ENCODE peak calls at places on chromosomes 7 and 10, in ten cellular contexts. R is ELF-1; D is AG04450; K is NCI-H1048; F is activated CD8-positive, alpha-beta T cell treated with anti-CD3 and anti-CD28 coated beads for 36 hours; P is stimulated activated CD4-positive, alpha-beta T cell treated with anti-CD3 and anti-CD28 coated beads, Interleukin-4, amount 100 ng/mL, for 4 hours; S is GDM1; N is cardiac muscle cell; V is WTC11; H is stimulated activated naive CD4-positive, alpha-beta T cell. J is an unnamed sample.

GRCh38 chr10:86287966-86288579 is 78.5 kb downstream of the GRID1 start:
- DNase-seq in R (no peak), D (no peak), K (no peak), F (no peak), P (no peak), S (no peak), N (no peak), V (no peak), H (no peak), J (peak)

GRCh38 chr10:81978238-81978637 is 103.2 kb downstream of the NRG3 start:
- DNase-seq in R (peak), D (no peak), K (no peak), F (no peak), P (no peak), S (no peak), N (peak), V (no peak), H (no peak), J (peak)

GRCh38 chr7:142391191-142391992 is 133.5 kb upstream of the PRSS58 start:
- DNase-seq in R (peak), D (no peak), K (no peak), F (peak), P (peak), S (peak), N (peak), V (peak), H (peak), J (peak)

GRCh38 chr10:93079663-93080349 is 6.1 kb downstream of the CYP26A1 start:
- DNase-seq in R (no peak), D (no peak), K (no peak), F (no peak), P (no peak), S (no peak), N (no peak), V (no peak), H (no peak), J (no peak)

GRCh38 chr10:59346321-59346720 is 16.0 kb downstream of the FAM13C start:
- DNase-seq in R (no peak), D (no peak), K (no peak), F (no peak), P (no peak), S (no peak), N (peak), V (no peak), H (no peak), J (no peak)

GRCh38 chr7:45601816-45602540 is 27.8 kb downstream of the ADCY1 start:
- DNase-seq in R (no peak), D (no peak), K (no peak), F (no peak), P (no peak), S (no peak), N (no peak), V (no peak), H (no peak), J (no peak)

GRCh38 chr7:140055833-140056232 is 6.9 kb downstream of the PARP12 start:
- DNase-seq in R (no peak), D (no peak), K (no peak), F (no peak), P (no peak), S (no peak), N (no peak), V (no peak), H (no peak), J (no peak)

GRCh38 chr10:74585231-74586087 is 240.9 kb upstream of the KAT6B start:
- DNase-seq in R (peak), D (no peak), K (no peak), F (peak), P (peak), S (no peak), N (peak), V (no peak), H (peak), J (no peak)

GRCh38 chr7:43501881-43502280 is 81.0 kb upstream of the STK17A start:
- DNase-seq in R (no peak), D (no peak), K (no peak), F (no peak), P (no peak), S (no peak), N (peak), V (no peak), H (no peak), J (no peak)

GRCh38 chr7:141742229-141742628 is 4.1 kb downstream of the SSBP1 start:
- DNase-seq in R (no peak), D (no peak), K (no peak), F (no peak), P (no peak), S (no peak), N (peak), V (no peak), H (no peak), J (no peak)

GRCh38 chr10:21285742-21286311 is 239.7 kb downstream of the SKIDA1 start:
- DNase-seq in R (no peak), D (no peak), K (no peak), F (peak), P (no peak), S (no peak), N (no peak), V (no peak), H (no peak), J (no peak)

GRCh38 chr7:49885593-49886285 is 112.3 kb downstream of the VWC2 start:
- DNase-seq in R (no peak), D (no peak), K (no peak), F (no peak), P (no peak), S (no peak), N (no peak), V (no peak), H (no peak), J (no peak)

GRCh38 chr10:19629559-19629958 is 186.7 kb upstream of the PLXDC2 start:
- DNase-seq in R (peak), D (no peak), K (no peak), F (no peak), P (no peak), S (no peak), N (peak), V (peak), H (no peak), J (peak)

GRCh38 chr7:2717293-2717904 is 29.4 kb downstream of the AMZ1 start:
- DNase-seq in R (peak), D (no peak), K (no peak), F (peak), P (no peak), S (peak), N (peak), V (no peak), H (no peak), J (no peak)

GRCh38 chr10:44352316-44353127 is 32.4 kb downstream of the CXCL12 start:
- DNase-seq in R (peak), D (peak), K (no peak), F (no peak), P (no peak), S (no peak), N (peak), V (no peak), H (no peak), J (peak)

GRCh38 chr7:141700291-141700847 is 1.6 kb downstream of the DENND11 start:
- DNase-seq in R (no peak), D (no peak), K (no peak), F (no peak), P (no peak), S (no peak), N (no peak), V (no peak), H (no peak), J (no peak)

GRCh38 chr7:19069842-19070241 is 47.6 kb downstream of the TWIST1 start:
- DNase-seq in R (peak), D (no peak), K (no peak), F (no peak), P (no peak), S (no peak), N (peak), V (no peak), H (no peak), J (no peak)

GRCh38 chr7:149562602-149563001 is 65.0 kb upstream of the ZNF746 start:
- DNase-seq in R (no peak), D (peak), K (no peak), F (no peak), P (no peak), S (no peak), N (peak), V (no peak), H (no peak), J (no peak)

GRCh38 chr7:30896041-30896440 is 15.6 kb upstream of the AQP1 start:
- DNase-seq in R (peak), D (no peak), K (peak), F (no peak), P (no peak), S (no peak), N (peak), V (no peak), H (no peak), J (no peak)

GRCh38 chr10:30560326-30560725 is 69.2 kb downstream of the LYZL2 start:
- DNase-seq in R (no peak), D (no peak), K (no peak), F (no peak), P (no peak), S (no peak), N (no peak), V (no peak), H (no peak), J (no peak)

GRCh38 chr7:128422856-128423255 is 13.1 kb upstream of the IMPDH1 start:
- DNase-seq in R (no peak), D (no peak), K (no peak), F (peak), P (no peak), S (no peak), N (no peak), V (no peak), H (no peak), J (peak)

GRCh38 chr10:100827819-100828743 is 82.7 kb downstream of the PAX2 start:
- DNase-seq in R (peak), D (no peak), K (no peak), F (peak), P (no peak), S (no peak), N (no peak), V (peak), H (no peak), J (peak)

J was measured in NB4.